ENCODE peak calls at places on chromosome 17, in nine cellular contexts. P is fibroblast of lung, J is upper lobe of left lung, I is lower lobe of right lung, G is small intestine, O is mammary epithelial cell, T is K562, F is dorsolateral prefrontal cortex, W is coronary artery. B is an unnamed sample.

GRCh38 chr17:81315170-81315884 is 20.2 kb upstream of the SLC38A10 start:
- DNase-seq in J (no peak), I (no peak), W (no peak), G (no peak), T (no peak), O (no peak), F (peak), P (no peak), B (no peak)

GRCh38 chr17:13351046-13351445 is 250.7 kb downstream of the HS3ST3A1 start:
- DNase-seq in W (no peak), O (peak), G (no peak), P (peak), J (no peak), I (no peak), T (no peak), F (no peak), B (no peak)

GRCh38 chr17:36602924-36603384 is 1.6 kb downstream of the MRM1 start:
- DNase-seq in P (peak), O (peak), W (no peak), F (no peak), G (peak), J (peak), I (peak), T (peak), B (peak)

GRCh38 chr17:40304464-40304863 is 4.5 kb upstream of the RARA start:
- DNase-seq in I (no peak), F (no peak), W (peak), O (no peak), J (no peak), G (no peak), P (peak), T (no peak), B (no peak)

GRCh38 chr17:79583475-79583874 is 27.4 kb downstream of the RBFOX3 start:
- DNase-seq in I (no peak), O (no peak), W (no peak), F (no peak), G (no peak), T (no peak), P (no peak), J (no peak), B (no peak)

GRCh38 chr17:71631483-71631882 is 489.3 kb upstream of the SOX9 start:
- DNase-seq in W (no peak), J (no peak), I (no peak), P (peak), F (no peak), O (peak), G (no peak), T (no peak), B (peak)

GRCh38 chr17:40097931-40098845 is 2.2 kb downstream of the NR1D1 start:
- DNase-seq in I (peak), J (peak), G (peak), P (peak), W (peak), F (no peak), O (peak), T (no peak), B (no peak)

GRCh38 chr17:72342582-72343527 is 222.0 kb downstream of the SOX9 start:
- DNase-seq in O (no peak), F (peak), J (peak), T (peak), P (peak), G (no peak), W (no peak), I (peak), B (peak)

GRCh38 chr17:14557482-14557881 is 256.6 kb downstream of the HS3ST3B1 start:
- DNase-seq in P (no peak), T (no peak), W (no peak), I (no peak), O (no peak), G (no peak), J (no peak), F (no peak), B (no peak)

GRCh38 chr17:38674013-38674748 is 576 bp downstream of the EPOP start:
- DNase-seq in W (no peak), T (no peak), F (peak), O (no peak), G (no peak), I (peak), J (peak), P (no peak), B (no peak)

GRCh38 chr17:64507418-64507766 is 615 bp downstream of the CEP95 start:
- DNase-seq in W (no peak), J (no peak), O (peak), T (peak), P (peak), F (no peak), G (peak), I (no peak), B (peak)

GRCh38 chr17:50457621-50458020 is 11.1 kb downstream of the CHAD start:
- DNase-seq in T (no peak), I (no peak), W (no peak), F (no peak), O (no peak), G (no peak), J (no peak), P (no peak), B (no peak)

GRCh38 chr17:83080641-83081560 is 1.5 kb downstream of the METRNL start:
- DNase-seq in J (no peak), G (no peak), P (peak), F (no peak), W (no peak), I (peak), T (peak), O (no peak), B (peak)

GRCh38 chr17:41648411-41649195 is 24.2 kb upstream of the KRT17 start:
- DNase-seq in J (peak), P (peak), F (peak), I (peak), O (peak), W (peak), G (peak), T (peak), B (peak)

GRCh38 chr17:70076831-70077230 is 1.8 kb downstream of the KCNJ16 start:
- DNase-seq in T (no peak), I (no peak), P (no peak), G (no peak), J (no peak), W (no peak), O (no peak), F (no peak), B (no peak)

GRCh38 chr17:48429638-48430586 is at the start of gene SKAP1:
- DNase-seq in I (no peak), O (no peak), G (peak), P (no peak), T (no peak), F (no peak), J (no peak), W (no peak), B (no peak)

GRCh38 chr17:67125924-67126323 is 81.6 kb downstream of the CACNG1 start:
- DNase-seq in F (no peak), P (no peak), I (no peak), W (no peak), T (no peak), G (peak), O (no peak), J (no peak), B (no peak)

GRCh38 chr17:74061758-74062157 is 141.7 kb upstream of the RPL38 start:
- DNase-seq in F (no peak), G (no peak), P (no peak), W (no peak), O (no peak), I (no peak), T (no peak), J (no peak), B (no peak)

GRCh38 chr17:18143044-18143936 is 34.7 kb downstream of the MYO15A start:
- DNase-seq in I (peak), O (no peak), J (peak), W (no peak), G (no peak), P (no peak), F (no peak), T (peak), B (peak)

GRCh38 chr17:39845052-39845976 is 18.8 kb downstream of the IKZF3 start:
- DNase-seq in I (no peak), P (no peak), T (no peak), W (no peak), G (no peak), O (no peak), J (no peak), F (no peak), B (no peak)

GRCh38 chr17:72158895-72159885 is 38.4 kb downstream of the SOX9 start:
- DNase-seq in I (no peak), J (no peak), W (no peak), T (no peak), G (no peak), F (no peak), P (peak), O (no peak), B (no peak)

GRCh38 chr17:69443138-69443537 is 28.6 kb downstream of the MAP2K6 start:
- DNase-seq in G (no peak), F (no peak), O (no peak), J (no peak), T (no peak), W (no peak), I (no peak), P (no peak), B (no peak)

GRCh38 chr17:37607637-37608368 is 1.4 kb downstream of the SYNRG start:
- DNase-seq in O (no peak), F (no peak), T (no peak), I (no peak), J (no peak), W (no peak), P (no peak), G (peak), B (no peak)

GRCh38 chr17:14873996-14874395 is 391.1 kb downstream of the PMP22 start:
- DNase-seq in I (no peak), O (no peak), W (no peak), F (no peak), J (no peak), P (no peak), T (no peak), G (no peak), B (no peak)

GRCh38 chr17:68356520-68356919 is 65.2 kb downstream of the ARSG start:
- DNase-seq in T (no peak), P (peak), I (no peak), G (peak), W (no peak), O (no peak), F (no peak), J (peak), B (no peak)

GRCh38 chr17:76271669-76272540 is 6.8 kb downstream of the UBALD2 start:
- DNase-seq in I (peak), T (no peak), P (no peak), F (no peak), W (no peak), J (peak), O (no peak), G (peak), B (peak)

GRCh38 chr17:35252646-35253045 is 9.8 kb downstream of the SLFN5 start:
- DNase-seq in T (no peak), P (no peak), G (no peak), O (no peak), I (no peak), J (peak), W (no peak), F (no peak), B (peak)

GRCh38 chr17:17712268-17712924 is 31.1 kb downstream of the RAI1 start:
- DNase-seq in I (no peak), J (no peak), O (peak), P (peak), G (no peak), F (no peak), T (no peak), W (no peak), B (peak)

GRCh38 chr17:31888124-31888523 is 13.4 kb downstream of the UTP6 start:
- DNase-seq in W (no peak), G (no peak), T (no peak), J (peak), F (no peak), P (no peak), O (no peak), I (no peak), B (no peak)

GRCh38 chr17:77146882-77147281 is 6.1 kb downstream of the SEC14L1 start:
- DNase-seq in J (peak), G (peak), W (no peak), O (no peak), I (peak), F (no peak), P (no peak), T (no peak), B (no peak)

GRCh38 chr17:39054111-39054645 is 87.0 kb upstream of the FBXO47 start:
- DNase-seq in G (peak), I (no peak), J (no peak), O (no peak), W (no peak), T (no peak), F (no peak), P (peak), B (no peak)

GRCh38 chr17:41284546-41284945 is 9.0 kb downstream of the KRTAP9-7 start:
- DNase-seq in F (no peak), P (no peak), J (no peak), G (no peak), W (no peak), O (no peak), I (no peak), T (peak), B (no peak)

GRCh38 chr17:68053237-68054030 is 17.9 kb downstream of the KPNA2 start:
- DNase-seq in I (no peak), T (no peak), O (no peak), J (peak), F (no peak), G (no peak), W (no peak), P (peak), B (no peak)

GRCh38 chr17:19337712-19338023 is 24.9 kb downstream of the B9D1 start:
- DNase-seq in T (no peak), P (no peak), W (no peak), O (no peak), F (no peak), J (peak), G (no peak), I (no peak), B (peak)

GRCh38 chr17:43871947-43872690 is 25.1 kb downstream of the CD300LG start:
- DNase-seq in W (no peak), F (no peak), O (peak), P (no peak), T (no peak), J (peak), I (peak), G (peak), B (no peak)

GRCh38 chr17:69325518-69326301 is 1.2 kb downstream of the ABCA5 start:
- DNase-seq in P (no peak), F (no peak), J (peak), T (no peak), O (no peak), W (no peak), G (peak), I (no peak), B (no peak)

GRCh38 chr17:1137465-1137894 is 42.3 kb downstream of the ABR start:
- DNase-seq in F (no peak), I (no peak), G (peak), O (no peak), P (peak), J (no peak), W (no peak), T (peak), B (peak)

GRCh38 chr17:10151667-10152496 is 46.5 kb downstream of the GAS7 start:
- DNase-seq in F (no peak), T (no peak), G (no peak), I (peak), O (no peak), J (peak), P (peak), W (no peak), B (no peak)
- H3K27ac ChIP-seq in F (peak), T (no peak), G (peak), I (peak), O (no peak), J (no peak), P (no peak), W (no peak), B (no peak)

GRCh38 chr17:62629556-62630364 is 2.3 kb downstream of the MRC2 start:
- DNase-seq in W (no peak), P (no peak), I (no peak), F (no peak), T (peak), G (no peak), J (no peak), O (no peak), B (no peak)

GRCh38 chr17:62627904-62628603 is 584 bp downstream of the MRC2 start:
- DNase-seq in P (peak), F (no peak), T (peak), I (peak), G (no peak), J (no peak), W (peak), O (peak), B (peak)

GRCh38 chr17:62627219-62627903 is at the start of gene MRC2:
- DNase-seq in P (peak), O (peak), T (peak), G (no peak), W (peak), J (peak), I (peak), F (no peak), B (peak)

GRCh38 chr17:62630365-62631085 is 3.1 kb downstream of the MRC2 start:
- DNase-seq in G (no peak), P (no peak), T (peak), W (no peak), O (peak), F (no peak), I (no peak), J (no peak), B (no peak)

GRCh38 chr17:62628845-62629555 is 1.5 kb downstream of the MRC2 start:
- DNase-seq in T (peak), O (peak), I (no peak), P (peak), W (no peak), G (no peak), J (no peak), F (no peak), B (peak)
- H3K27ac ChIP-seq in T (no peak), O (peak), I (peak), P (peak), W (peak), G (peak), J (peak), F (peak), B (peak)

DNA sequence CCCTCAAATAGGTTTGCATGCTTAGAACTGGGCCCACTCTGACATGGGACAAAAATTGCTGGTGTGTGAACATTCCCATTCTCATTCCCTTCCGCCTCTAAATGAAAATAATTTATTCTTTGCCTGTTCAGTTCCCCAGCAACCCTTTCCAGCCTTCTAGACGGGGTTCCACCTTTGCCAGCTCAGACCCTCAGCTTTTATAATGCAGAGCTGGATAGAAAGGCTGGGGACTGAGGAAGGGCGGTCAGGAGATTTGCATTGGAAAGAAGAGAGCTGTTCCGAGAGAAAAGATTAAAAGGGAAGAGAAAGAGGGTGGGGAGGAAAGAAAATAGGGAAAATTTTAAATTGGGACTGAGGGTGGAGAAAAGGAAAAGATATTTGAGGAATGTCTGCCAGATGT is 151.1 kb upstream of the WSCD1 start:
- DNase-seq in P (no peak), W (no peak), T (no peak), O (no peak), J (no peak), I (no peak), G (no peak), F (no peak), B (no peak)
- H3K27ac ChIP-seq in P (no peak), W (no peak), T (no peak), O (no peak), J (no peak), I (no peak), G (no peak), F (no peak), B (no peak)

GRCh38 chr17:4215882-4216411 is 47.8 kb downstream of the ANKFY1 start:
- DNase-seq in W (no peak), P (no peak), I (no peak), G (no peak), T (no peak), J (no peak), F (no peak), O (no peak), B (no peak)
- H3K27ac ChIP-seq in W (no peak), P (no peak), I (no peak), G (no peak), T (no peak), J (no peak), F (no peak), O (peak), B (peak)

GRCh38 chr17:2397247-2398171 is 3.4 kb downstream of the MNT start:
- DNase-seq in J (no peak), P (no peak), F (no peak), I (no peak), W (no peak), G (no peak), T (no peak), O (no peak), B (no peak)
- H3K27ac ChIP-seq in J (peak), P (peak), F (peak), I (peak), W (peak), G (peak), T (peak), O (peak), B (peak)

GRCh38 chr17:57864273-57864672 is 14.4 kb upstream of the MRPS23 start:
- DNase-seq in O (no peak), F (no peak), W (no peak), J (no peak), P (no peak), I (no peak), G (no peak), T (no peak), B (no peak)
- H3K27ac ChIP-seq in O (no peak), F (peak), W (no peak), J (no peak), P (no peak), I (no peak), G (no peak), T (no peak), B (no peak)